ENCODE peak calls at places on chromosomes 6 and 20, in nine cellular contexts. M is activated CD8-positive, alpha-beta memory T cell treated with anti-CD3 and anti-CD28 coated beads, Interleukin-2, amount 50 U/mL, for 48 hours; C is GM13977; U is GM23338; I is HS-5; J is A172; X is caudate nucleus; F is DMS79 treated with DMSO at 0.1 percent for 48 hours; Z is lung. V is an unnamed sample.

GRCh38 chr20:62330576-62331317 is 27.9 kb downstream of the ADRM1 start:
- DNase-seq in Z (no peak), C (no peak), I (no peak), U (no peak), F (no peak), X (no peak), J (no peak), M (no peak), V (no peak)

GRCh38 chr6:85747654-85748053 is 105.0 kb upstream of the SYNCRIP start:
- DNase-seq in U (no peak), X (no peak), I (peak; percentile 37), F (no peak), J (no peak), Z (no peak), M (no peak), C (no peak), V (peak; percentile 3)

GRCh38 chr6:125277838-125278237 is 23.9 kb downstream of the HDDC2 start:
- DNase-seq in I (no peak), C (no peak), U (no peak), Z (no peak), F (peak; percentile 89), J (no peak), X (no peak), M (no peak), V (no peak)

GRCh38 chr20:10077081-10077471 is 42.3 kb downstream of the ANKEF1 start:
- DNase-seq in U (peak; percentile 85), Z (no peak), C (no peak), X (no peak), M (no peak), F (no peak), J (no peak), I (no peak), V (no peak)

GRCh38 chr6:66183982-66184555 is 477.0 kb upstream of the EYS start:
- DNase-seq in M (no peak), J (peak; percentile 17), C (no peak), U (no peak), Z (no peak), F (no peak), I (peak; percentile 80), X (no peak), V (no peak)

GRCh38 chr20:50083034-50083433 is 29.9 kb downstream of the UBE2V1 start:
- DNase-seq in F (no peak), I (no peak), J (no peak), M (peak; percentile 47), C (no peak), Z (no peak), X (no peak), U (no peak), V (no peak)

GRCh38 chr6:13261464-13261994 is 66.8 kb downstream of the TBC1D7 start:
- DNase-seq in C (no peak), I (no peak), U (no peak), X (no peak), J (no peak), F (no peak), Z (no peak), M (no peak), V (no peak)

GRCh38 chr6:112956696-112957525 is 609.8 kb downstream of the RFPL4B start:
- DNase-seq in J (peak; percentile 35), M (no peak), I (no peak), C (no peak), Z (no peak), F (no peak), X (no peak), U (no peak), V (no peak)

GRCh38 chr20:20832715-20833114 is 120.3 kb upstream of the RALGAPA2 start:
- DNase-seq in C (no peak), X (no peak), F (no peak), J (no peak), I (no peak), Z (no peak), U (peak; percentile 20), M (no peak), V (no peak)

GRCh38 chr6:24910850-24911712 is 24.7 kb downstream of the RIPOR2 start:
- DNase-seq in C (peak; percentile 44), I (no peak), J (no peak), Z (peak; percentile 61), M (peak; percentile 75), U (peak; percentile 83), F (peak; percentile 63), X (peak; percentile 82), V (no peak)

GRCh38 chr6:5898102-5898501 is 108.6 kb downstream of the NRN1 start:
- DNase-seq in Z (no peak), X (no peak), C (no peak), I (no peak), U (no peak), F (no peak), J (no peak), M (no peak), V (no peak)

GRCh38 chr6:45599053-45599452 is 221.3 kb upstream of the SUPT3H start:
- DNase-seq in Z (no peak), F (no peak), U (no peak), J (no peak), C (no peak), M (no peak), X (no peak), I (no peak), V (no peak)

GRCh38 chr20:60116128-60116909 is 158.1 kb downstream of the CDH26 start:
- DNase-seq in X (no peak), M (no peak), J (no peak), C (no peak), U (no peak), Z (no peak), I (no peak), F (no peak), V (no peak)

GRCh38 chr20:44720617-44720993 is 5.4 kb downstream of the CCN5 start:
- DNase-seq in F (peak; percentile 10), C (no peak), X (peak; percentile 86), Z (no peak), I (peak; percentile 92), M (no peak), J (peak; percentile 88), U (no peak), V (no peak)

GRCh38 chr6:43814865-43815264 is 44.9 kb downstream of the VEGFA start:
- DNase-seq in F (no peak), C (no peak), M (no peak), I (no peak), J (no peak), Z (no peak), X (no peak), U (no peak), V (no peak)

GRCh38 chr6:160347259-160348208 is 644 bp upstream of the SLC22A3 start:
- DNase-seq in J (no peak), F (no peak), X (no peak), C (no peak), Z (no peak), I (no peak), M (no peak), U (peak; percentile 62), V (no peak)